ENCODE peak calls at places on chromosome 15, in ten cellular contexts. K, H, Q, L, J, P, I, E, A and S are unnamed samples.

GRCh38 chr15:51132384-51133139 is 37.9 kb upstream of the TNFAIP8L3 start:
- DNase-seq in K (peak), Q (no peak), P (peak), I (peak), L (no peak), J (peak), E (peak), A (peak), H (peak), S (no peak)

GRCh38 chr15:43903864-43904290 is 77.1 kb downstream of the WDR76 start:
- DNase-seq in E (peak), Q (no peak), P (peak), J (peak), L (peak), K (peak), I (peak), H (peak), A (peak), S (peak)

GRCh38 chr15:71328453-71328852 is 213.2 kb downstream of the THSD4 start:
- DNase-seq in K (no peak), Q (no peak), P (no peak), J (no peak), I (no peak), A (no peak), L (no peak), E (no peak), H (no peak), S (no peak)

GRCh38 chr15:61228025-61228901 is 839 bp downstream of the RORA start:
- DNase-seq in K (no peak), J (peak), I (no peak), E (peak), H (no peak), Q (no peak), A (peak), P (peak), L (no peak), S (no peak)

GRCh38 chr15:58985443-58985842 is 2.0 kb upstream of the RNF111 start:
- DNase-seq in I (no peak), L (no peak), J (peak), P (peak), K (peak), Q (no peak), H (no peak), E (no peak), A (peak), S (no peak)

GRCh38 chr15:72319360-72319984 is 485 bp downstream of the CELF6 start:
- DNase-seq in A (peak), I (no peak), E (peak), L (peak), K (peak), J (peak), H (peak), P (peak), Q (peak), S (no peak)

GRCh38 chr15:85477730-85478129 is 97.3 kb downstream of the AKAP13 start:
- DNase-seq in L (no peak), A (peak), Q (no peak), K (no peak), E (no peak), H (peak), I (no peak), J (peak), P (no peak), S (no peak)

GRCh38 chr15:92882697-92883642 is 17.2 kb upstream of the CHD2 start:
- DNase-seq in Q (no peak), L (peak), I (no peak), A (no peak), E (peak), P (peak), H (no peak), J (no peak), K (no peak), S (no peak)

GRCh38 chr15:59438891-59439290 is 905 bp downstream of the FAM81A start:
- DNase-seq in K (no peak), H (no peak), E (no peak), Q (no peak), L (no peak), I (peak), A (no peak), P (no peak), J (no peak), S (no peak)

GRCh38 chr15:69792823-69793222 is 304.9 kb downstream of the TLE3 start:
- DNase-seq in A (no peak), L (no peak), J (no peak), E (no peak), I (no peak), P (no peak), H (no peak), Q (no peak), K (no peak), S (no peak)

GRCh38 chr15:24880663-24881062 is 74.1 kb upstream of the SNRPN start:
- DNase-seq in E (no peak), I (no peak), P (no peak), Q (no peak), K (no peak), J (no peak), H (no peak), A (no peak), L (no peak), S (no peak)

GRCh38 chr15:24878153-24878552 is 76.6 kb upstream of the SNRPN start:
- DNase-seq in H (peak), J (peak), Q (no peak), I (peak), E (no peak), K (no peak), A (peak), P (no peak), L (no peak), S (no peak)

GRCh38 chr15:24879492-24879891 is 75.3 kb upstream of the SNRPN start:
- DNase-seq in E (no peak), L (no peak), H (no peak), A (no peak), Q (no peak), I (no peak), J (no peak), K (no peak), P (no peak), S (no peak)

DNA sequence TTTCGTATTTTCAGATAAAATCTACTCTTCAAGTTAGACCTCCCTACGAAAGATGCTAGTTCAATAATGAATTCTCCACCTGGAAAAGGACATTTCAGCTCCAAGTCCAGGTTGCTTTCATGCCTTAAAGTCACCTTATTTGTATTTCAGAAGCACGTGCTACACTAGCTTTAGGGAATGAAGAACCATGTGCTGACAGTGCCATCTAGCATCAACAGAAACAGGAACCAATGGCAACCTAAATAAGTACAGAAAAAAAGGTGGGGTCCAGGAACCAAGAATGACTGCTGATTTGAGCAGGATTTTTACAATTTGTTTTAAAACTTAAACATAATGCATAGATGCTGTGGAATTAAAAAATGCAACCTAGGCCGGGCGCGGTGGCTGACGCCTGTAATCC is 77.6 kb upstream of the SNRPN start:
- DNase-seq in I (no peak), L (no peak), J (no peak), H (no peak), A (peak), Q (no peak), K (no peak), P (no peak), E (no peak), S (no peak)
- H3K4me3 ChIP-seq in I (no peak), L (no peak), J (no peak), H (no peak), A (no peak), Q (no peak), K (no peak), P (no peak), E (no peak), S (no peak)

GRCh38 chr15:52150878-52151277 is 38.3 kb upstream of the BCL2L10 start:
- DNase-seq in E (no peak), Q (no peak), I (no peak), J (no peak), H (no peak), P (no peak), A (no peak), L (no peak), K (no peak), S (no peak)

GRCh38 chr15:52148409-52148808 is 35.8 kb upstream of the BCL2L10 start:
- DNase-seq in P (no peak), I (no peak), E (no peak), J (no peak), K (no peak), Q (no peak), H (no peak), L (no peak), A (peak), S (no peak)

GRCh38 chr15:52150043-52150825 is 37.7 kb upstream of the BCL2L10 start:
- DNase-seq in K (no peak), P (no peak), H (no peak), J (no peak), E (no peak), L (no peak), I (no peak), A (no peak), Q (no peak), S (no peak)

GRCh38 chr15:52153900-52154895 is 37.0 kb downstream of the GNB5 start:
- DNase-seq in J (no peak), P (no peak), H (no peak), Q (no peak), K (no peak), L (no peak), A (no peak), I (no peak), E (no peak), S (no peak)

GRCh38 chr15:52151353-52151752 is 38.8 kb upstream of the BCL2L10 start:
- DNase-seq in K (no peak), H (no peak), Q (no peak), J (no peak), L (no peak), E (no peak), I (no peak), P (no peak), A (no peak), S (no peak)
- TF ChIP-seq CTCF in K (no peak), H (no peak), Q (no peak), J (no peak), L (no peak), E (no peak), I (no peak), P (no peak), A (no peak), S (no peak)

GRCh38 chr15:90401499-90401898 is 13.5 kb downstream of the IQGAP1 start:
- DNase-seq in E (no peak), P (no peak), Q (no peak), I (no peak), K (no peak), L (no peak), J (no peak), H (no peak), A (no peak), S (no peak)
- H3K4me3 ChIP-seq in E (peak), P (no peak), Q (peak), I (no peak), K (no peak), L (no peak), J (no peak), H (no peak), A (no peak), S (no peak)

GRCh38 chr15:55741592-55742497 is 1.1 kb downstream of the PRTG start:
- DNase-seq in E (peak), Q (no peak), A (no peak), J (peak), P (peak), L (peak), K (no peak), I (no peak), H (peak), S (no peak)
- TF ChIP-seq CTCF in E (peak), Q (no peak), A (no peak), J (peak), P (no peak), L (peak), K (no peak), I (no peak), H (no peak), S (no peak)

GRCh38 chr15:77027697-77028450 is 32.9 kb downstream of the PSTPIP1 start:
- DNase-seq in K (peak), I (peak), Q (no peak), A (no peak), E (peak), L (no peak), J (no peak), P (no peak), H (no peak), S (no peak)
- H3K4me3 ChIP-seq in K (no peak), I (peak), Q (no peak), A (no peak), E (peak), L (no peak), J (peak), P (no peak), H (no peak), S (no peak)